ENCODE peak calls at places on chromosomes 7 and 10, in six cellular contexts. M, Y, U, W, X and F are unnamed samples.

GRCh38 chr10:99612167-99612831 is 7.9 kb downstream of the SLC25A28 start:
- DNase-seq in W (no peak), X (no peak), Y (no peak), M (peak; percentile 16), U (no peak), F (no peak)

GRCh38 chr7:139731802-139732470 is 45.9 kb downstream of the HIPK2 start:
- DNase-seq in M (peak; percentile 89), W (peak; percentile 94), Y (peak; percentile 14), U (peak; percentile 95), X (no peak), F (peak; percentile 91)

GRCh38 chr7:671415-672042 is 55.0 kb upstream of the DNAAF5 start:
- DNase-seq in Y (no peak), W (no peak), X (no peak), M (no peak), U (no peak), F (no peak)

GRCh38 chr7:46352335-46352954 is 431.4 kb upstream of the IGFBP3 start:
- DNase-seq in U (no peak), W (no peak), M (no peak), Y (no peak), X (no peak), F (no peak)

GRCh38 chr10:65723525-65723924 is 1202.3 kb upstream of the LRRTM3 start:
- DNase-seq in W (no peak), X (no peak), U (no peak), Y (no peak), M (no peak), F (no peak)

GRCh38 chr7:80312139-80312661 is 177.6 kb downstream of the GNAI1 start:
- DNase-seq in M (peak; percentile 10), X (no peak), W (peak; percentile 37), Y (no peak), U (no peak), F (peak; percentile 22)

GRCh38 chr7:67618569-67619543 is 622.2 kb downstream of the TYW1 start:
- DNase-seq in W (no peak), X (peak; percentile 21), U (no peak), Y (no peak), M (no peak), F (no peak)

GRCh38 chr10:82668266-82668665 is 793.3 kb downstream of the NRG3 start:
- DNase-seq in U (no peak), X (no peak), Y (no peak), M (no peak), W (no peak), F (no peak)

GRCh38 chr10:613217-613616 is 76.3 kb downstream of the DIP2C start:
- DNase-seq in U (no peak), M (peak; percentile 72), W (no peak), Y (no peak), X (no peak), F (peak; percentile 82)

GRCh38 chr7:83366629-83367028 is 203.9 kb upstream of the PCLO start:
- DNase-seq in U (no peak), Y (no peak), X (no peak), W (no peak), M (no peak), F (no peak)

GRCh38 chr10:60734226-60734625 is 44.1 kb upstream of the CDK1 start:
- DNase-seq in Y (no peak), U (no peak), M (no peak), X (no peak), W (no peak), F (no peak)
- TF ChIP-seq CTCF in Y (no peak), U (no peak), M (no peak), X (no peak), W (no peak), F (no peak)

GRCh38 chr10:43574906-43575305 is 490 bp upstream of the ZNF239 start:
- DNase-seq in W (no peak), U (no peak), X (peak; percentile 23), Y (no peak), M (no peak), F (no peak)
- H3K27ac ChIP-seq in W (no peak overlapping the region), U (no peak overlapping the region), X (no peak overlapping the region), Y (peak overlapping the region; percentile 81), M (peak overlapping the region; percentile 76), F (no peak overlapping the region)

DNA sequence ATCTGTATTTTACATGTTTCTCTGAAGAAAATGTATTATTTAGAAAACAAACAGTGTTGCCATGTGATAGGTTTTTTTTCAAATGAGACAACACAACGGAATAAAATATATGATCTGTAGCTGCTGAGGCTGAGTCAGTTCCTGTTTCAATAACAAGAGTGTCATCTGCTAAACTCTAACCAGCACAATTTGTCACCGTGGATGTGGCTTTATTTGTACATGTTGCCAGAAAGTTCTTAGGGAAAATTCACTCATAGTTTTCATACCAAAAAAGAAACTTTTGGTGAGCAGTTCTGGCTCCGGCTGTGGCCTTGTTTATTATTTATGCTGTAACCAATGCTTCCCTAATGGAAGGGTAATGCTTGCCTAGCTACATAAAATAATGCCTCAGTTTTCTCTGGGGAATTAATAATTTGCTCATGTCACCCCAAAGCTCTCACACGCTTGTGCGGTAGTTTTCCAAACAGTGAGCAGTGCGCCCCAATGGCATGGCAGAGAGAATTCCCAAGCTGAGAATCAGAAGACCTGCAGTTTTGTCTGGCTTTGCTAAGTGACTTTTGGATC is 20.3 kb upstream of the KLF6 start:
- DNase-seq in M (no peak), X (no peak), W (no peak), Y (no peak), U (no peak), F (no peak)
- TF ChIP-seq POLR2A in M (no peak), X (no peak), W (no peak), Y (no peak), U (peak; percentile 7), F (no peak)

GRCh38 chr7:29622335-29623265 is 59.0 kb downstream of the PRR15 start:
- DNase-seq in U (no peak), M (no peak), X (no peak), Y (no peak), W (peak; percentile 30), F (no peak)
- TF ChIP-seq CTCF in U (no peak), M (no peak), X (no peak), Y (no peak), W (no peak), F (no peak)

DNA sequence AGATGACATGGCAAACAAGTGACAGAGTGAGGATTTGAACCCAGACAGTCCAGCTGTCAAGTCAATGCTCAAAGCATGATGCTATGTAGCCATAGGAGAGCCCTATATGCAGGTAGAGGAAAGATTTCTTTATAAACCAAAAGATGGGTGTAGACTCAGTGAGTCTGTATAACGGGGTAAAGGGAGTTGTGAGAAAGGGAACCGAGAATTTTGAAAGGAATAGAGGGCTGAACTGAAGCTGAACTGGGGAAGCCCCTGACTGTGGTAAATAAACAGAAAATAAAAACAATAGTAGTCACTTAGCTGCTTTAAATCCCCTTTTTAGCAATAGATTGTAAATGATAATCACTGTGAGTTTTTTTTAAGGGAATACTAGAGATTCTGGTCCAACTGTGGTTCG is 393.6 kb downstream of the GFRA1 start:
- DNase-seq in M (no peak), Y (no peak), X (no peak), W (no peak), U (no peak), F (no peak)
- H3K27ac ChIP-seq in M (no peak overlapping the region), Y (no peak overlapping the region), X (no peak overlapping the region), W (no peak overlapping the region), U (no peak overlapping the region), F (no peak overlapping the region)

DNA sequence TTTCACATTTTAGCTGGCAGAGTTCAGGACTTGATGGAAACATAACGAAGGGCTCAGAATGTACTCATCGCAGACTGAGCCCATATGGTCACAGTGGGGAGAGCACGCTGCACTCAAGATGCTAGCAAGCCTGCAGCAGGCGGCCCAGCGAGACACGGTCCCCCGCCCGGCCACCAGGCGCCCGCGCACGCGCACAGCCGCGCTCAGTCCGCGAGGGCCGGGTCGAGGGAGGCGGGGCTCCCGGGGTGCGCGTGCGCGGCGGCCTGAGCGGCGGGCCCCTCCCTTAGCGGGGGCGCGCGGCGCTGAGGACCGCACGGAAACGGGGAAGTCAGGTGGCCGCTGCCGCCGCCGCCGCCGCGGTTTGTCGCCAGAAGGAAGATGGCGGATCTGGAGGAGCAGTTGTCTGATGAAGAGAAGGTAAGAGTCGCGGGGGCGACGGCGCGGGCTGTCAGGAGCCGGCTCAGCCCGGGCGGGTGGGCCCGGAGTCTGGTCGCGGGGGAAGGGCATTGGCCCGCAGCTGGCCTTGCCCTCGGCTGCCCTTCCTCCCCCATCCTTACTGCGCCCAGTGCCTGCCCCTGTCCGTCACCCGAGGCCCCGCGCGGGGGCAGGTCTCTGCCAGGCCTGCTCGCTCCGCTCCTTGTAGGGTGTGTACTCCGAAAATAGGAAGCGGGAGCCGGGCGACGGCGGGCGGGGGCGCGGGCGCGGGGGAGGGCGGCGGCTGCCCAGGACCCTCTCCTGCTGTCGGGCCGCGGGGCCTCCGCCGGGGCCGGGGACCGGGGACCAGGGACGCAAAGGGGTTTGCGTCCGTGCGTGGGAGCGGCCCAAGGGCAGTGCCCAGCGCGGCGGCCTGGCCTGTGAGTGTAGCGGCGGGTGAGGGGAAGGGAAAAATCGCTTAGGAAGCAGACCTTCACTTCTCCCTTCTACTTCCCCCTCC is at the start of gene CAPZA2:
- DNase-seq in U (peak; percentile 91), X (peak; percentile 93), Y (peak; percentile 55), W (peak; percentile 94), M (peak; percentile 95), F (peak; percentile 91)
- TF ChIP-seq POLR2A in U (peak; percentile 81), X (peak; percentile 73), Y (no peak), W (peak; percentile 30), M (peak; percentile 81), F (peak; percentile 32)

GRCh38 chr10:119350529-119351001 is 143.2 kb downstream of the GRK5 start:
- DNase-seq in U (no peak), M (no peak), X (no peak), W (no peak), Y (no peak), F (no peak)

GRCh38 chr10:119349341-119349740 is 142.0 kb downstream of the GRK5 start:
- DNase-seq in Y (no peak), U (no peak), X (peak; percentile 45), M (no peak), W (no peak), F (no peak)

GRCh38 chr10:119349937-119350513 is 142.7 kb downstream of the GRK5 start:
- DNase-seq in M (no peak), U (no peak), W (no peak), X (no peak), Y (no peak), F (no peak)

GRCh38 chr10:119353438-119353837 is 146.1 kb downstream of the GRK5 start:
- DNase-seq in U (no peak), M (no peak), X (no peak), Y (no peak), W (no peak), F (no peak)

GRCh38 chr10:119352042-119352441 is 144.7 kb downstream of the GRK5 start:
- DNase-seq in W (no peak), X (no peak), Y (no peak), M (no peak), U (no peak), F (no peak)
- TF ChIP-seq CTCF in W (no peak), X (no peak), Y (no peak), M (no peak), U (no peak), F (no peak)

DNA sequence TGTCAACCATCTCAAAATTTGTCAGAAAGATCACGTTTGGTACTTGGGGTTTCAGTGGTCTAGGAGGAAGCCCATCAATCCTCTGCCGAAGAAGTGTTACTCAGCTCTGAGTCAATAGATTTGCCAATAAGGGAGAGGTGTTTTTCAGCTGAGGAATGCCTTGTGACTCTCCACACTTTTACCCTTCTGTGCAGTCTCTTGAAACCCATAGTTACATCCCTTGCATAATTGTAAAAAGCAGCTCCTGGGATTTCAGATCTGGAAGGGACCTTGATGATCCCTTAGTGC is 47.5 kb downstream of the INSYN2A start:
- DNase-seq in X (no peak), Y (no peak), U (no peak), W (no peak), M (no peak), F (no peak)
- H3K27ac ChIP-seq in X (no peak overlapping the region), Y (peak overlapping the region; percentile 18), U (peak overlapping the region; percentile 22), W (no peak overlapping the region), M (no peak overlapping the region), F (peak overlapping the region; percentile 41)

GRCh38 chr7:28102778-28103177 is 77.8 kb downstream of the JAZF1 start:
- DNase-seq in X (peak; percentile 66), Y (no peak), M (no peak), W (peak; percentile 87), U (no peak), F (no peak)
- TF ChIP-seq POLR2A in X (no peak), Y (no peak), M (no peak), W (no peak), U (no peak), F (no peak)